ENCODE peak calls at places on chromosomes 12 and 14, in nine cellular contexts. Y is fibroblast of lung; W is stomach; K is heart right ventricle; M is body of pancreas; V is upper lobe of right lung; R is effector memory CD4-positive, alpha-beta T cell; D is CD4-positive, alpha-beta memory T cell; L is WERI-Rb-1. O is an unnamed sample.

GRCh38 chr14:72463291-72463866 is 430.5 kb downstream of the DPF3 start:
- DNase-seq in Y (peak; percentile 41), W (no peak), K (no peak), M (no peak), V (no peak), R (no peak), D (no peak), L (no peak), O (no peak)

GRCh38 chr12:56469007-56469930 is 891 bp downstream of the SPRYD4 start:
- DNase-seq in Y (no peak), W (peak; percentile 32), K (no peak), M (peak; percentile 44), V (no peak), R (no peak), D (no peak), L (no peak), O (peak; percentile 36)

GRCh38 chr12:131825146-131825892 is 2.9 kb upstream of the MMP17 start:
- DNase-seq in Y (peak; percentile 72), W (no peak), K (no peak), M (no peak), V (peak; percentile 37), R (no peak), D (no peak), L (no peak), O (no peak)

GRCh38 chr14:105527381-105528196 is 1.2 kb downstream of the TMEM121 start:
- DNase-seq in Y (no peak), W (no peak), K (no peak), M (no peak), V (peak; percentile 63), R (no peak), D (no peak), L (no peak), O (peak; percentile 78)

GRCh38 chr12:20213851-20214250 is 154.5 kb upstream of the PDE3A start:
- DNase-seq in Y (no peak), W (no peak), K (no peak), M (no peak), V (no peak), R (no peak), D (no peak), L (no peak), O (no peak)

GRCh38 chr12:95083938-95084337 is 10.5 kb upstream of the NR2C1 start:
- DNase-seq in Y (peak; percentile 84), W (no peak), K (no peak), M (no peak), V (no peak), R (no peak), D (no peak), L (no peak), O (no peak)

GRCh38 chr14:104106471-104106991 is 21.0 kb downstream of the ASPG start:
- DNase-seq in Y (no peak), W (no peak), K (no peak), M (no peak), V (peak; percentile 62), R (no peak), D (no peak), L (peak; percentile 5), O (peak; percentile 20)

GRCh38 chr12:112466011-112466422 is 47.3 kb downstream of the PTPN11 start:
- DNase-seq in Y (no peak), W (peak; percentile 30), K (no peak), M (no peak), V (no peak), R (no peak), D (no peak), L (no peak), O (no peak)

GRCh38 chr12:40208707-40209106 is 16.1 kb upstream of the LRRK2 start:
- DNase-seq in Y (no peak), W (no peak), K (no peak), M (no peak), V (no peak), R (no peak), D (no peak), L (no peak), O (peak; percentile 43)

GRCh38 chr14:68979722-68980552 is 835 bp upstream of the ACTN1 start:
- DNase-seq in Y (peak; percentile 78), W (peak; percentile 54), K (peak; percentile 55), M (peak; percentile 55), V (peak; percentile 79), R (no peak), D (no peak), L (peak; percentile 57), O (peak; percentile 61)

GRCh38 chr12:132154941-132155770 is 10.9 kb downstream of the NOC4L start:
- DNase-seq in Y (no peak), W (no peak), K (peak; percentile 6), M (no peak), V (no peak), R (no peak), D (no peak), L (no peak), O (peak; percentile 70)

GRCh38 chr12:39235990-39236767 is 206.7 kb downstream of the KIF21A start:
- DNase-seq in Y (peak; percentile 88), W (no peak), K (no peak), M (no peak), V (no peak), R (no peak), D (no peak), L (no peak), O (no peak)

GRCh38 chr14:34059925-34060746 is 109.3 kb upstream of the EGLN3 start:
- DNase-seq in Y (peak; percentile 79), W (peak; percentile 85), K (peak; percentile 85), M (peak; percentile 80), V (peak; percentile 85), R (peak; percentile 16), D (peak; percentile 36), L (peak; percentile 69), O (peak; percentile 94)

GRCh38 chr12:120010661-120011230 is 21.7 kb downstream of the BICDL1 start:
- DNase-seq in Y (no peak), W (no peak), K (no peak), M (no peak), V (no peak), R (no peak), D (no peak), L (no peak), O (no peak)

GRCh38 chr14:89537911-89538310 is 120.9 kb upstream of the FOXN3 start:
- DNase-seq in Y (no peak), W (no peak), K (no peak), M (no peak), V (no peak), R (no peak), D (no peak), L (no peak), O (no peak)

GRCh38 chr14:57085043-57085442 is 183.7 kb downstream of the EXOC5 start:
- DNase-seq in Y (no peak), W (no peak), K (no peak), M (no peak), V (no peak), R (no peak), D (no peak), L (no peak), O (no peak)

DNA sequence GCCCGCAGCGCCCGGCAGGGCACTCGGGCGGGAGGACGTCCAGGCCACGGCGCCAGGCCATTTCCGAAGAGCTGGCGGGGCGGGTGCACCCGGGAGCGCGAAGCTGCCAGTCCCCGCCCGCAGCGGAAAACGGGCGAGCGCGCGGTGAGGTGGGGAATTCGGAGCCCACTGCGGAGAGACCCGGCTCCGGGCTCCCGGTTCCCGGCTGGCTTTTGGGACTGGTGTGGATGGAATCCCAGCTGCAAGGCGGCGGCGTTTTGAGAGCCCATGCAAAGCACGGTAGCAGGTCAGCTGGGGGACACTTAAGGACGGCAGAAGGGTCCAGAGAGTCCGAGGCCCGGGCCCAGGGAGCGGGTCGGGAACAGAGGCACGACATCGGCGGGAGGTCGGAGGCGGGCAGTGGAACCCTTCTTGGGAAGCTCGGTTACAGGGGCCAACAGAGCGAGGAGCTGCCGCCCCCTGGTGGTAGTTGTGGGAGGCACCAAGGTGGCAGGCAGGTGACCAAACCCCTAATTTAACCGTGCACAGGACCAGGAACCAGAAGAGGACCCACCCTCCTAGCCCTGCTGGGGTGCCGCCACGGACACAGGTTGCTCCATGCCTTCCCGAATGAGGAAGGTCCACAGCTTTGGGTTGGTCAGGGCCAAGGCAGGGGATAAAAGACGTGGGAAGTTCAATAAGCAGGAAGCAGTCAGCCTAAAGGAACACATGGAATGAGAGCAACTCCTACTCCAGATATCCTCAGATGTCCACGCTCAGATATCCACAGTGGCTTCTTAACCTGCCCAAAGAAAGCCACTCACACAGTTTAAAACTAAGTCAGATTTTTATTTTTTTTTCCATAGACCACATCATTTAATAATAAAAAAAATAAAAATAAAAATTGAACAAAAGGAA is 685 bp upstream of the CDH24 start:
- DNase-seq in Y (peak; percentile 73), W (peak; percentile 88), K (peak; percentile 88), M (peak; percentile 91), V (peak; percentile 93), R (peak; percentile 69), D (peak; percentile 82), L (peak; percentile 92), O (peak; percentile 95)
- H3K36me3 ChIP-seq in Y (peaks cover 25% of the 10 kb centered on the region), W (peaks cover 45% of the 10 kb centered on the region), K (peaks cover 49% of the 10 kb centered on the region), M (peaks cover 20% of the 10 kb centered on the region), V (peaks cover 46% of the 10 kb centered on the region), R (peaks cover 41% of the 10 kb centered on the region), D (peaks cover 30% of the 10 kb centered on the region), L (peaks cover 48% of the 10 kb centered on the region), O (no peaks in the 10 kb centered on the region)

GRCh38 chr12:45648070-45648469 is 81.4 kb upstream of the ARID2 start:
- DNase-seq in Y (no peak), W (peak; percentile 46), K (peak; percentile 28), M (peak; percentile 28), V (no peak), R (no peak), D (no peak), L (no peak), O (no peak)
- H3K27ac ChIP-seq in Y (no peak overlapping the region), W (no peak overlapping the region), K (no peak overlapping the region), M (no peak overlapping the region), V (no peak overlapping the region), R (no peak overlapping the region), D (no peak overlapping the region), L (no peak overlapping the region), O (no peak overlapping the region)

GRCh38 chr12:11958216-11959091 is 112.3 kb upstream of the BCL2L14 start:
- DNase-seq in Y (peak; percentile 96), W (no peak), K (no peak), M (no peak), V (no peak), R (no peak), D (no peak), L (no peak), O (no peak)
- H3K4me3 ChIP-seq in Y (no peak overlapping the region), W (no peak overlapping the region), K (no peak overlapping the region), M (no peak overlapping the region), V (no peak overlapping the region), R (no peak overlapping the region), D (no peak overlapping the region), L (no peak overlapping the region), O (no peak overlapping the region)

GRCh38 chr14:24096545-24097181 is 2.6 kb downstream of the PCK2 start:
- DNase-seq in Y (no peak), W (no peak), K (no peak), M (no peak), V (peak; percentile 35), R (no peak), D (no peak), L (no peak), O (peak; percentile 20)

GRCh38 chr14:24100197-24100981 is 6.3 kb downstream of the PCK2 start:
- DNase-seq in Y (no peak), W (no peak), K (no peak), M (no peak), V (no peak), R (no peak), D (no peak), L (no peak), O (peak; percentile 22)

GRCh38 chr14:24098229-24098926 is 4.3 kb downstream of the PCK2 start:
- DNase-seq in Y (no peak), W (no peak), K (no peak), M (no peak), V (peak; percentile 57), R (no peak), D (no peak), L (no peak), O (peak; percentile 31)

GRCh38 chr14:24100982-24101494 is 6.9 kb downstream of the PCK2 start:
- DNase-seq in Y (no peak), W (no peak), K (no peak), M (no peak), V (no peak), R (no peak), D (no peak), L (no peak), O (peak; percentile 31)

GRCh38 chr14:24098927-24099813 is 5.1 kb downstream of the PCK2 start:
- DNase-seq in Y (no peak), W (peak; percentile 69), K (no peak), M (peak; percentile 95), V (peak; percentile 63), R (no peak), D (no peak), L (no peak), O (peak; percentile 69)
- H3K36me3 ChIP-seq in Y (peaks cover 2% of the 10 kb centered on the region), W (peaks cover 54% of the 10 kb centered on the region), K (peaks cover 65% of the 10 kb centered on the region), M (peaks cover 5% of the 10 kb centered on the region), V (peaks cover 35% of the 10 kb centered on the region), R (peaks cover 31% of the 10 kb centered on the region), D (peaks cover 28% of the 10 kb centered on the region), L (no peaks in the 10 kb centered on the region), O (no peaks in the 10 kb centered on the region)